ENCODE peak calls at places on chromosome 19, in ten cellular contexts. P is uterus, S is mesendoderm, O is colonic mucosa, H is heart right ventricle, Q is adrenal gland, C is SJSA1, F is IMR-90, B is dorsolateral prefrontal cortex, Y is lower lobe of right lung. T is an unnamed sample. For H3K27me3, the result is how much of the 10 kb centered on the place peaks cover.

GRCh38 chr19:5130371-5131030 is 161.6 kb downstream of the KDM4B start:
- DNase-seq in B (no peak), H (no peak), Y (no peak), Q (no peak), F (no peak), C (no peak), S (no peak), P (no peak), O (no peak), T (no peak)

GRCh38 chr19:57559008-57559403 is 657 bp downstream of the ZNF550 start:
- DNase-seq in O (peak), H (peak), S (peak), Y (peak), P (no peak), C (peak), B (no peak), Q (peak), F (no peak), T (no peak)

GRCh38 chr19:16386619-16387240 is 62.1 kb downstream of the KLF2 start:
- DNase-seq in Y (no peak), F (peak), H (no peak), C (peak), Q (peak), P (peak), B (peak), O (no peak), S (peak), T (no peak)

GRCh38 chr19:12833747-12834417 is 497 bp downstream of the RTBDN start:
- DNase-seq in F (no peak), S (peak), P (no peak), C (no peak), B (peak), H (no peak), O (peak), Q (peak), Y (no peak), T (no peak)

GRCh38 chr19:10105241-10106099 is 692 bp upstream of the PPAN start:
- DNase-seq in Y (no peak), P (no peak), B (no peak), S (no peak), F (no peak), H (no peak), Q (no peak), O (peak), C (no peak), T (no peak)

GRCh38 chr19:29277107-29277506 is 64.2 kb upstream of the UQCRFS1 start:
- DNase-seq in Q (no peak), S (peak), O (no peak), B (no peak), C (no peak), P (no peak), H (peak), F (no peak), Y (no peak), T (no peak)

GRCh38 chr19:39188960-39189359 is 7.8 kb upstream of the NCCRP1 start:
- DNase-seq in F (no peak), Y (no peak), P (no peak), O (no peak), H (no peak), B (no peak), C (no peak), Q (no peak), S (no peak), T (no peak)

GRCh38 chr19:48992571-48993174 is 436 bp downstream of the GYS1 start:
- DNase-seq in O (peak), Y (no peak), F (no peak), S (no peak), P (no peak), H (peak), Q (peak), C (no peak), B (peak), T (no peak)

GRCh38 chr19:2561221-2561620 is 85.3 kb downstream of the GADD45B start:
- DNase-seq in Y (no peak), F (no peak), H (no peak), S (no peak), P (no peak), C (no peak), B (no peak), Q (no peak), O (no peak), T (no peak)

GRCh38 chr19:28046932-28047331 is 1166.0 kb downstream of the UQCRFS1 start:
- DNase-seq in F (no peak), C (no peak), S (no peak), B (no peak), O (no peak), Y (no peak), P (no peak), Q (no peak), H (no peak), T (peak)

GRCh38 chr19:51016798-51017683 is 2.5 kb downstream of the KLK10 start:
- DNase-seq in S (peak), P (no peak), O (no peak), B (peak), Y (no peak), C (peak), H (peak), F (peak), Q (peak), T (no peak)

GRCh38 chr19:38228491-38229439 is 4.7 kb upstream of the DPF1 start:
- DNase-seq in O (no peak), F (no peak), S (peak), C (peak), Q (no peak), B (peak), Y (no peak), H (no peak), P (no peak), T (no peak)

GRCh38 chr19:2140193-2140545 is 11.2 kb downstream of the AP3D1 start:
- DNase-seq in Q (no peak), F (no peak), B (no peak), S (no peak), O (no peak), Y (no peak), P (no peak), H (no peak), C (no peak), T (no peak)

GRCh38 chr19:3604987-3605343 is 1.7 kb downstream of the TBXA2R start:
- DNase-seq in C (no peak), P (no peak), H (no peak), F (no peak), Q (no peak), S (no peak), O (no peak), Y (no peak), B (no peak), T (no peak)

GRCh38 chr19:7676376-7676775 is 514 bp upstream of the MCEMP1 start:
- DNase-seq in P (no peak), B (no peak), Q (no peak), F (no peak), S (no peak), O (no peak), C (no peak), H (no peak), Y (peak), T (no peak)

GRCh38 chr19:39237200-39238184 is 7.3 kb downstream of the IFNL3 start:
- DNase-seq in P (no peak), F (no peak), Y (peak), S (peak), B (no peak), C (no peak), Q (no peak), O (peak), H (no peak), T (no peak)

GRCh38 chr19:9040131-9040530 is 29.9 kb upstream of the MUC16 start:
- DNase-seq in H (no peak), P (no peak), S (no peak), F (no peak), B (no peak), C (no peak), Q (no peak), O (no peak), Y (no peak), T (no peak)

GRCh38 chr19:48728882-48729645 is 9.5 kb upstream of the MAMSTR start:
- DNase-seq in P (no peak), S (peak), B (no peak), H (no peak), C (no peak), F (no peak), Y (no peak), O (no peak), Q (no peak), T (no peak)

GRCh38 chr19:14404322-14404721 is 14.8 kb downstream of the DDX39A start:
- DNase-seq in B (no peak), Y (no peak), S (no peak), Q (no peak), C (no peak), O (no peak), H (no peak), F (no peak), P (no peak), T (no peak)

GRCh38 chr19:51136891-51137551 is 5.1 kb upstream of the SIGLEC7 start:
- DNase-seq in P (no peak), O (no peak), F (no peak), B (no peak), Q (no peak), H (peak), Y (no peak), S (no peak), C (no peak), T (no peak)

GRCh38 chr19:17097593-17098126 is 22.1 kb downstream of the MYO9B start:
- DNase-seq in H (no peak), F (peak), Y (no peak), C (peak), P (peak), S (peak), Q (peak), O (no peak), B (no peak), T (no peak)

GRCh38 chr19:32881766-32882165 is 12.2 kb upstream of the SLC7A9 start:
- DNase-seq in C (no peak), H (no peak), B (no peak), Q (no peak), O (no peak), F (no peak), S (no peak), Y (no peak), P (no peak), T (no peak)

GRCh38 chr19:7870571-7871279 is 3.5 kb downstream of the PRR36 start:
- DNase-seq in Y (no peak), F (no peak), H (peak), B (no peak), S (peak), O (peak), C (peak), P (peak), Q (peak), T (no peak)

GRCh38 chr19:28859811-28860210 is 353.1 kb downstream of the UQCRFS1 start:
- DNase-seq in H (no peak), C (no peak), Q (no peak), S (no peak), O (no peak), F (no peak), B (no peak), P (no peak), Y (no peak), T (no peak)

GRCh38 chr19:46660008-46660517 is 919 bp downstream of the DACT3 start:
- DNase-seq in S (peak), F (no peak), P (peak), Q (peak), O (no peak), Y (no peak), H (peak), B (peak), C (no peak), T (no peak)

GRCh38 chr19:29971648-29972047 is 29.6 kb downstream of the URI1 start:
- DNase-seq in C (no peak), H (no peak), P (no peak), Y (no peak), F (peak), B (no peak), Q (no peak), O (no peak), S (no peak), T (no peak)

GRCh38 chr19:36420961-36421748 is 2.7 kb upstream of the ZFP82 start:
- DNase-seq in F (peak), Y (no peak), Q (peak), P (peak), S (peak), B (peak), O (peak), C (no peak), H (peak), T (no peak)

GRCh38 chr19:14758816-14759215 is 19.5 kb downstream of the ADGRE2 start:
- DNase-seq in C (no peak), B (no peak), P (no peak), O (peak), Y (no peak), F (no peak), S (peak), Q (no peak), H (no peak), T (no peak)

GRCh38 chr19:37361994-37362393 is 8.9 kb upstream of the ZNF527 start:
- DNase-seq in F (peak), Q (no peak), B (no peak), Y (no peak), H (no peak), C (no peak), P (no peak), S (no peak), O (no peak), T (no peak)

GRCh38 chr19:736125-736524 is 14.8 kb upstream of the MISP start:
- DNase-seq in S (no peak), C (no peak), Q (no peak), F (no peak), Y (no peak), O (no peak), H (no peak), P (no peak), B (no peak), T (no peak)
- H3K27me3 ChIP-seq in S (under half), C (under half), Q (under half), F (under half), Y (under half), O (under half), H (under half), P (under half), B (under half), T (under half)

DNA sequence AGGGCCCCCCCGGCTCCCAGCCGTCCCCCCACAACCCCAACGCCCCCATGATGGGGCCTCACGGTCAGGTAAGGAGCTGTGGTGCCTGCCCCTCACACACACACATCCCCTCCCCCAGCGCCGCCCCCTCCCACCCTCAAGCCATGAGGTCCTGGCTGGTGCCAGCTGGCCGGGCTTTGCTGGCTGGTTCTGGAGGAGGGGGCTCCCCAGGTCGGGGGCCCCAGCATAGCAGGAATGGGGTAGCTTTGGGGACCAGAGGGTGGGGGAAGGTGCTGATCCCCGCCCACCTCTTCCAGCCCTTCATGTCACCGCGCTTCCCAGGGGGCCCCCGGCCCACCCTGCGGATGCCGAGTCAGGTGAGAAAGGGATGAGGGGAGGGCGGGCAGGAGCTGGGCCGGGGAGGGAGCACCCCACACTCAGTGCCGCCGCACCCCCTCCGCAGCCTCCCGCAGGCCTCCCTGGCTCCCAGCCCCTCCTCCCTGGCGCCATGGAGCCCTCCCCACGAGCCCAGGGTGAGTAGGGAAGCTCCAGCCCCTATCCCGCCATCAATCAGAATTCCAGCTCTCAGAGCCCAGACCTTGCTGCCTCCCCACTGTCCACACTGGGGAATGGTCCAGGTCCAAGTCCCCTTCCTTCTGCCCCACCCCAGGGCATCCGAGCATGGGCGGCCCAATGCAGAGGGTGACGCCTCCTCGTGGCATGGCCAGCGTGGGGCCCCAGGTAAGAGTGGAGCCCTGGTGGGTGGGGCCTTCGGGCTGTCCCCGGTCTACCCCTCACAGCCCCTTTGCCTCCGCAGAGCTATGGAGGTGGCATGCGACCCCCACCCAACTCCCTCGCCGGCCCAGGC is 6.4 kb downstream of the ISYNA1 start:
- DNase-seq in F (no peak), H (no peak), S (no peak), C (no peak), Q (peak), P (no peak), Y (no peak), B (no peak), O (no peak), T (no peak)
- H3K27ac ChIP-seq in F (no peak), H (no peak), S (no peak), C (no peak), Q (peak), P (no peak), Y (no peak), B (no peak), O (no peak), T (no peak)

GRCh38 chr19:6611441-6611852 is 20.5 kb upstream of the CD70 start:
- DNase-seq in S (no peak), P (no peak), B (no peak), O (no peak), C (no peak), F (no peak), Y (no peak), H (no peak), Q (no peak), T (no peak)

GRCh38 chr19:6613711-6614110 is 22.8 kb upstream of the CD70 start:
- DNase-seq in F (no peak), S (no peak), Q (no peak), H (no peak), O (no peak), P (no peak), C (no peak), Y (no peak), B (no peak), T (no peak)

GRCh38 chr19:6604906-6605305 is 14.0 kb upstream of the CD70 start:
- DNase-seq in H (no peak), C (no peak), O (no peak), F (no peak), Q (no peak), Y (no peak), P (no peak), S (no peak), B (no peak), T (no peak)

GRCh38 chr19:6610934-6611370 is 20.0 kb upstream of the CD70 start:
- DNase-seq in P (no peak), H (no peak), B (no peak), O (no peak), Y (no peak), S (no peak), C (peak), Q (no peak), F (peak), T (no peak)

GRCh38 chr19:6608950-6609349 is 18.0 kb upstream of the CD70 start:
- DNase-seq in B (no peak), C (no peak), F (no peak), P (no peak), O (no peak), Y (no peak), Q (no peak), H (no peak), S (no peak), T (no peak)
- H3K27me3 ChIP-seq in B (under half), C (under half), F (under half), P (under half), O (under half), Y (under half), Q (under half), H (under half), S (under half), T (under half)

DNA sequence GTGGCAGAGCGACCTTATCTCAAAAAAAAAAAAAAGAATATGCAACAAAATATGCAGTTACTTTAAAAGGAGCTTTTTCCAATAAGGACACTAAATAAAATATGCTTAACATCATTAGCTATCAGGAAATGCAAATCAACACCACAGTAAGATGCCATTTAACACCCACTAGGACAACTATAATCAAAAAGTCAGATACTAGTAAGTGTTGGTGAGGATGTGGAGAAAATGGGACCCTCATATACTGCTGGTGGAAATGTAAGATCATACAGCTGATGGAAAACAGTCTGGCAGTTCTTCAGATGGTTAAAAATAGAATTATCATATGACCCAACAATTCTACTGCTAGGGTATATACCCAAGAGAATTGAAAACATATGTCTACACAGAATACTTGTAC is 24.5 kb upstream of the AKT2 start:
- DNase-seq in O (no peak), C (no peak), B (no peak), S (no peak), Q (no peak), Y (no peak), P (no peak), H (no peak), F (no peak), T (no peak)
- H3K27ac ChIP-seq in O (no peak), C (no peak), B (no peak), S (no peak), Q (no peak), Y (no peak), P (no peak), H (no peak), F (no peak), T (no peak)

DNA sequence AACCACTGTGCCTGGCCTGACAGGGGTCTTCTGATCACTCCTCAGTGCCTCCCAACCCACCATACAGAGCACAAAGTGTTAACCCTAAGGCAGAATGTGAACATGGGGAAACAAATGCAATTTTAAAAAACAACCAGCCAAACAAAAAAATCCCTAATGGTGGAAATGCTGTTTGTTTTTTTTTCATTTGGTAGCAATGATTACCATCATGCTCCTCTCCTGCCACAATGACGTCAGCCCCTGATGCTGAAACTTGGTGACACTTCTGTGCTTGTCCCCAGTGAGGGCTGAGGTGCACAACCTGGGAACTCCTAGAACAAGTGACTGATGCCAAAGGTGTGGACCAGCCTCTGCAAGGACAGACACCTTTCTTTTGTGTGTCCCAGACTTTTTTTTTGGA is 4.0 kb upstream of the TSPAN16 start:
- DNase-seq in C (no peak), F (no peak), Y (no peak), O (no peak), S (no peak), P (no peak), H (no peak), B (no peak), Q (no peak), T (no peak)
- H3K27me3 ChIP-seq in C (under half), F (under half), Y (under half), O (under half), S (under half), P (under half), H (under half), B (under half), Q (under half), T (under half)